ENCODE peak calls at places on chromosomes 11 and 22, in eight cellular contexts. One of them, this sample, is unnamed.

GRCh38 chr11:31150841-31151240 is 218.7 kb downstream of the DCDC1 start:
- DNase-seq in OCI-LY7: no peak
- DNase-seq in thoracic aorta: no peak
- DNase-seq in heart left ventricle: no peak
- DNase-seq in right lobe of liver: no peak
- DNase-seq in epithelial cell of esophagus: no peak
- DNase-seq in A549: no peak
- DNase-seq in spleen: no peak
- DNase-seq in this sample: no peak

GRCh38 chr11:47179655-47179991 is 2.9 kb upstream of the ARFGAP2 start:
- DNase-seq in spleen: no peak
- DNase-seq in heart left ventricle: no peak
- DNase-seq in OCI-LY7: peak
- DNase-seq in thoracic aorta: no peak
- DNase-seq in A549: peak
- DNase-seq in epithelial cell of esophagus: peak
- DNase-seq in right lobe of liver: no peak
- DNase-seq in this sample: no peak

GRCh38 chr11:27084407-27084985 is 43.9 kb downstream of the BBOX1 start:
- DNase-seq in spleen: no peak
- DNase-seq in heart left ventricle: no peak
- DNase-seq in right lobe of liver: no peak
- DNase-seq in OCI-LY7: no peak
- DNase-seq in epithelial cell of esophagus: no peak
- DNase-seq in thoracic aorta: no peak
- DNase-seq in A549: no peak
- DNase-seq in this sample: peak

GRCh38 chr11:86418513-86418912 is 43.8 kb downstream of the CCDC81 start:
- DNase-seq in right lobe of liver: no peak
- DNase-seq in epithelial cell of esophagus: no peak
- DNase-seq in A549: no peak
- DNase-seq in OCI-LY7: no peak
- DNase-seq in spleen: no peak
- DNase-seq in thoracic aorta: no peak
- DNase-seq in heart left ventricle: no peak
- DNase-seq in this sample: no peak

GRCh38 chr11:112619106-112619505 is 342.1 kb upstream of the NCAM1 start:
- DNase-seq in A549: no peak
- DNase-seq in spleen: no peak
- DNase-seq in epithelial cell of esophagus: no peak
- DNase-seq in heart left ventricle: no peak
- DNase-seq in OCI-LY7: no peak
- DNase-seq in right lobe of liver: no peak
- DNase-seq in thoracic aorta: no peak
- DNase-seq in this sample: no peak

GRCh38 chr11:10875430-10876021 is 17.7 kb upstream of the ZBED5 start:
- DNase-seq in right lobe of liver: no peak
- DNase-seq in epithelial cell of esophagus: peak
- DNase-seq in OCI-LY7: no peak
- DNase-seq in heart left ventricle: no peak
- DNase-seq in spleen: no peak
- DNase-seq in thoracic aorta: no peak
- DNase-seq in A549: no peak
- DNase-seq in this sample: no peak

GRCh38 chr11:78250099-78250498 is 61.4 kb downstream of the USP35 start:
- DNase-seq in spleen: no peak
- DNase-seq in heart left ventricle: no peak
- DNase-seq in OCI-LY7: no peak
- DNase-seq in A549: no peak
- DNase-seq in epithelial cell of esophagus: no peak
- DNase-seq in right lobe of liver: no peak
- DNase-seq in thoracic aorta: no peak
- DNase-seq in this sample: no peak

GRCh38 chr11:18792066-18792591 is 531 bp upstream of the PTPN5 start:
- DNase-seq in OCI-LY7: no peak
- DNase-seq in heart left ventricle: no peak
- DNase-seq in spleen: no peak
- DNase-seq in A549: no peak
- DNase-seq in right lobe of liver: no peak
- DNase-seq in epithelial cell of esophagus: no peak
- DNase-seq in thoracic aorta: no peak
- DNase-seq in this sample: no peak

GRCh38 chr11:70732493-70733206 is 334.3 kb downstream of the CTTN start:
- DNase-seq in OCI-LY7: no peak
- DNase-seq in thoracic aorta: no peak
- DNase-seq in right lobe of liver: no peak
- DNase-seq in A549: no peak
- DNase-seq in spleen: peak
- DNase-seq in epithelial cell of esophagus: no peak
- DNase-seq in heart left ventricle: no peak
- DNase-seq in this sample: no peak

GRCh38 chr11:112852141-112852853 is 108.9 kb upstream of the NCAM1 start:
- DNase-seq in heart left ventricle: no peak
- DNase-seq in spleen: no peak
- DNase-seq in A549: no peak
- DNase-seq in right lobe of liver: no peak
- DNase-seq in OCI-LY7: no peak
- DNase-seq in thoracic aorta: no peak
- DNase-seq in epithelial cell of esophagus: peak
- DNase-seq in this sample: peak

GRCh38 chr11:79206951-79207350 is 233.9 kb downstream of the TENM4 start:
- DNase-seq in A549: no peak
- DNase-seq in thoracic aorta: no peak
- DNase-seq in spleen: no peak
- DNase-seq in right lobe of liver: no peak
- DNase-seq in heart left ventricle: no peak
- DNase-seq in epithelial cell of esophagus: no peak
- DNase-seq in OCI-LY7: no peak
- DNase-seq in this sample: no peak

GRCh38 chr22:47169801-47170140 is 407.3 kb downstream of the TBC1D22A start:
- DNase-seq in heart left ventricle: peak
- DNase-seq in thoracic aorta: no peak
- DNase-seq in A549: no peak
- DNase-seq in OCI-LY7: no peak
- DNase-seq in spleen: peak
- DNase-seq in epithelial cell of esophagus: no peak
- DNase-seq in right lobe of liver: peak
- DNase-seq in this sample: no peak

GRCh38 chr11:109956124-109956793 is 136.9 kb upstream of the ZC3H12C start:
- DNase-seq in right lobe of liver: no peak
- DNase-seq in OCI-LY7: peak
- DNase-seq in spleen: no peak
- DNase-seq in thoracic aorta: no peak
- DNase-seq in epithelial cell of esophagus: no peak
- DNase-seq in heart left ventricle: no peak
- DNase-seq in A549: no peak
- DNase-seq in this sample: no peak
- H3K4me3 ChIP-seq in right lobe of liver: no peak
- H3K4me3 ChIP-seq in OCI-LY7: peak
- H3K4me3 ChIP-seq in spleen: no peak
- H3K4me3 ChIP-seq in thoracic aorta: no peak
- H3K4me3 ChIP-seq in epithelial cell of esophagus: no peak
- H3K4me3 ChIP-seq in heart left ventricle: no peak
- H3K4me3 ChIP-seq in A549: no peak
- H3K4me3 ChIP-seq in this sample: no peak

DNA sequence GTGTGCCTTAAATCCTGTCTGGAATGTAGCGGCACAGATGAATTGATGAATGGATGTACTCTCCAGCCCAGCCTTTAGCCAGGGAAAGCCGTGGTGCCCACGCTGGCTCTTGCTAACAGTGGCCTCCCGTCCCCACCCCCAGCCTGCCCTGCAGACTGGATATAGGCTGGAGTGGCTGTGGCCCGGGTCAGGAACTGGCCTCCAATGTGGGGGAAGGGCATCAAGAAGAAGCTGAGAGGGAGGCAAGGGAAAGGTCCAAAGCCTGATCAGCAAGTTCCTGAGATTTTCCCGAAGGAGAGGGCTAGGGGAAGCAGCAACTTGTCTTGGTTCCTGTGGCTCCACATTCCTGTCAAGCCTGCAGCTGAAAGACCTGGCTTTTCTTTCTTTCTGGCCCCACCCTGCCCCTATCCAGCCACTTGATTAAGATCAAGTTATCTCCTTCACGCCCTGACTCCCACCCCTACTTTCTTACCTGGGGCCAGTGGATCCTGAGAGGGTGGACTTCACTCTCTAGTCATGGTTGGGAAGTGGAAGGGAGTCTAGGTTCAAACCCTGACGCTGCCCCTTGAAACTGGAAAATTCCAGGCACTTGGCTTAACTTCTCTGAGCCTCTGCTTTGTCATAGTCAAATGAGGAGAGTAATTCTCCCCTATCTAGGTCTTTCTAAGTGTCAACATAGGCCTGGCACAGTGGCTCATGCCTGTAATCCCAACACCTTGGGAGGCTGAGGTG is 11.0 kb upstream of the MICALL1 start:
- DNase-seq in OCI-LY7: no peak
- DNase-seq in thoracic aorta: no peak
- DNase-seq in A549: no peak
- DNase-seq in spleen: no peak
- DNase-seq in heart left ventricle: no peak
- DNase-seq in right lobe of liver: no peak
- DNase-seq in epithelial cell of esophagus: peak
- DNase-seq in this sample: no peak
- H3K4me3 ChIP-seq in OCI-LY7: no peak
- H3K4me3 ChIP-seq in thoracic aorta: no peak
- H3K4me3 ChIP-seq in A549: no peak
- H3K4me3 ChIP-seq in spleen: no peak
- H3K4me3 ChIP-seq in heart left ventricle: no peak
- H3K4me3 ChIP-seq in right lobe of liver: no peak
- H3K4me3 ChIP-seq in epithelial cell of esophagus: peak
- H3K4me3 ChIP-seq in this sample: no peak

DNA sequence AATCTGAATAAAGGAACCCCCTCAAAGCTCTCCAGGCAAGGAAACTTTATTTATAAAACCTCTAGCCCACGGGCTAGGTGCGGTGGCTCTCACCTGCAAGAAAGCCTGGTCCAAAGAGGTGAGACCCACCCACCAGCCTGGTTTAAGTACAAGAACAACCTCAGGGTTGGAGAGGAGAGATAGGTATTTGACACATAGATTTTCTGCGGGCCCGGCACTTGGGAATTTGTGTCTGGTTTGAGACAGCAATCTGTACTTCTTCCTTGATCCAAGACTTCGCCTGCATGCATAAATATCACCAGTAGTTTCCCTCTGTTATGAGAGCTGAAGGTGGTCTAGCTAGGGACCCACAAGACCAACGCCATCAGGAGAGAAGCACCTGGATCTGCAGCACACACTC is 73.2 kb upstream of the CAPRIN1 start:
- DNase-seq in heart left ventricle: no peak
- DNase-seq in A549: no peak
- DNase-seq in right lobe of liver: no peak
- DNase-seq in OCI-LY7: no peak
- DNase-seq in thoracic aorta: no peak
- DNase-seq in spleen: no peak
- DNase-seq in epithelial cell of esophagus: no peak
- DNase-seq in this sample: no peak
- H3K4me3 ChIP-seq in heart left ventricle: no peak
- H3K4me3 ChIP-seq in A549: no peak
- H3K4me3 ChIP-seq in right lobe of liver: no peak
- H3K4me3 ChIP-seq in OCI-LY7: no peak
- H3K4me3 ChIP-seq in thoracic aorta: no peak
- H3K4me3 ChIP-seq in spleen: no peak
- H3K4me3 ChIP-seq in epithelial cell of esophagus: no peak
- H3K4me3 ChIP-seq in this sample: no peak

GRCh38 chr22:30305519-30305905 is 16.2 kb upstream of the CASTOR1 start:
- DNase-seq in spleen: peak
- DNase-seq in heart left ventricle: peak
- DNase-seq in OCI-LY7: peak
- DNase-seq in right lobe of liver: peak
- DNase-seq in A549: no peak
- DNase-seq in thoracic aorta: no peak
- DNase-seq in epithelial cell of esophagus: no peak
- DNase-seq in this sample: no peak

GRCh38 chr22:30307026-30307574 is 17.8 kb upstream of the CASTOR1 start:
- DNase-seq in A549: no peak
- DNase-seq in thoracic aorta: no peak
- DNase-seq in epithelial cell of esophagus: no peak
- DNase-seq in spleen: no peak
- DNase-seq in OCI-LY7: no peak
- DNase-seq in right lobe of liver: no peak
- DNase-seq in heart left ventricle: no peak
- DNase-seq in this sample: no peak

GRCh38 chr22:30304495-30305244 is 15.4 kb upstream of the CASTOR1 start:
- DNase-seq in epithelial cell of esophagus: peak
- DNase-seq in spleen: no peak
- DNase-seq in heart left ventricle: no peak
- DNase-seq in right lobe of liver: peak
- DNase-seq in A549: no peak
- DNase-seq in OCI-LY7: peak
- DNase-seq in thoracic aorta: no peak
- DNase-seq in this sample: no peak

GRCh38 chr22:30306629-30307016 is 17.3 kb upstream of the CASTOR1 start:
- DNase-seq in spleen: no peak
- DNase-seq in right lobe of liver: no peak
- DNase-seq in OCI-LY7: peak
- DNase-seq in A549: no peak
- DNase-seq in heart left ventricle: no peak
- DNase-seq in epithelial cell of esophagus: no peak
- DNase-seq in thoracic aorta: no peak
- DNase-seq in this sample: no peak

GRCh38 chr22:30305906-30306628 is 16.8 kb upstream of the CASTOR1 start:
- DNase-seq in A549: no peak
- DNase-seq in thoracic aorta: no peak
- DNase-seq in spleen: no peak
- DNase-seq in epithelial cell of esophagus: peak
- DNase-seq in heart left ventricle: no peak
- DNase-seq in right lobe of liver: no peak
- DNase-seq in OCI-LY7: peak
- DNase-seq in this sample: no peak
- H3K4me3 ChIP-seq in A549: no peak
- H3K4me3 ChIP-seq in thoracic aorta: peak
- H3K4me3 ChIP-seq in spleen: no peak
- H3K4me3 ChIP-seq in epithelial cell of esophagus: no peak
- H3K4me3 ChIP-seq in heart left ventricle: no peak
- H3K4me3 ChIP-seq in right lobe of liver: no peak
- H3K4me3 ChIP-seq in OCI-LY7: peak
- H3K4me3 ChIP-seq in this sample: no peak

GRCh38 chr11:61019818-61020405 is 48.4 kb downstream of the CD6 start:
- DNase-seq in right lobe of liver: no peak
- DNase-seq in thoracic aorta: no peak
- DNase-seq in epithelial cell of esophagus: no peak
- DNase-seq in A549: no peak
- DNase-seq in OCI-LY7: no peak
- DNase-seq in spleen: no peak
- DNase-seq in heart left ventricle: no peak
- DNase-seq in this sample: no peak

GRCh38 chr11:61020706-61021235 is 49.3 kb downstream of the CD6 start:
- DNase-seq in spleen: no peak
- DNase-seq in right lobe of liver: no peak
- DNase-seq in OCI-LY7: no peak
- DNase-seq in heart left ventricle: no peak
- DNase-seq in epithelial cell of esophagus: no peak
- DNase-seq in A549: no peak
- DNase-seq in thoracic aorta: no peak
- DNase-seq in this sample: no peak

GRCh38 chr11:61022311-61023085 is 51.0 kb downstream of the CD6 start:
- DNase-seq in epithelial cell of esophagus: peak
- DNase-seq in thoracic aorta: no peak
- DNase-seq in right lobe of liver: no peak
- DNase-seq in A549: no peak
- DNase-seq in heart left ventricle: no peak
- DNase-seq in OCI-LY7: no peak
- DNase-seq in spleen: no peak
- DNase-seq in this sample: no peak

GRCh38 chr11:61023086-61024035 is 51.9 kb downstream of the CD6 start:
- DNase-seq in A549: no peak
- DNase-seq in OCI-LY7: no peak
- DNase-seq in right lobe of liver: no peak
- DNase-seq in heart left ventricle: no peak
- DNase-seq in epithelial cell of esophagus: no peak
- DNase-seq in spleen: no peak
- DNase-seq in thoracic aorta: no peak
- DNase-seq in this sample: no peak

GRCh38 chr11:61021661-61022212 is 50.3 kb downstream of the CD6 start:
- DNase-seq in thoracic aorta: no peak
- DNase-seq in epithelial cell of esophagus: peak
- DNase-seq in A549: no peak
- DNase-seq in spleen: peak
- DNase-seq in OCI-LY7: peak
- DNase-seq in heart left ventricle: no peak
- DNase-seq in right lobe of liver: no peak
- DNase-seq in this sample: no peak
- H3K4me3 ChIP-seq in thoracic aorta: no peak
- H3K4me3 ChIP-seq in epithelial cell of esophagus: no peak
- H3K4me3 ChIP-seq in A549: no peak
- H3K4me3 ChIP-seq in spleen: no peak
- H3K4me3 ChIP-seq in OCI-LY7: peak
- H3K4me3 ChIP-seq in heart left ventricle: no peak
- H3K4me3 ChIP-seq in right lobe of liver: no peak
- H3K4me3 ChIP-seq in this sample: no peak